ENCODE peak calls at places on chromosome 17, in four cellular contexts. G, M, T and A are unnamed samples.

GRCh38 chr17:55527520-55528118 is 16.4 kb upstream of the SMIM36 start:
- DNase-seq in G (peak), T (peak), M (peak), A (peak)

GRCh38 chr17:8494506-8495111 is 58.9 kb downstream of the NDEL1 start:
- DNase-seq in M (no peak), G (no peak), T (no peak), A (no peak)

GRCh38 chr17:72401883-72402726 is 281.3 kb downstream of the SOX9 start:
- DNase-seq in T (no peak), M (no peak), G (no peak), A (no peak)

GRCh38 chr17:50892101-50892776 is 26.1 kb upstream of the TOB1 start:
- DNase-seq in M (no peak), G (no peak), T (no peak), A (no peak)

GRCh38 chr17:75908201-75908600 is 3.5 kb upstream of the MRPL38 start:
- DNase-seq in G (no peak), M (no peak), T (no peak), A (no peak)

GRCh38 chr17:10748475-10749110 is 18.8 kb upstream of the TMEM220 start:
- DNase-seq in M (no peak), T (no peak), G (no peak), A (no peak)

GRCh38 chr17:42459983-42460300 is 1.3 kb downstream of the ATP6V0A1 start:
- DNase-seq in G (peak), M (peak), T (no peak), A (no peak)

GRCh38 chr17:29165261-29165660 is 14.9 kb downstream of the MYO18A start:
- DNase-seq in M (no peak), T (no peak), G (no peak), A (no peak)

GRCh38 chr17:48729335-48730239 is 1.0 kb upstream of the HOXB13 start:
- DNase-seq in G (no peak), T (no peak), M (no peak), A (no peak)

GRCh38 chr17:75822119-75822799 is 21.9 kb downstream of the UNC13D start:
- DNase-seq in M (no peak), G (no peak), T (peak), A (no peak)

GRCh38 chr17:59436900-59437299 is 105.4 kb downstream of the YPEL2 start:
- DNase-seq in T (peak), G (no peak), M (no peak), A (no peak)

GRCh38 chr17:71405101-71405500 is 715.7 kb upstream of the SOX9 start:
- DNase-seq in G (peak), T (no peak), M (no peak), A (no peak)

GRCh38 chr17:9982159-9982558 is 77.1 kb upstream of the RCVRN start:
- DNase-seq in T (no peak), G (peak), M (peak), A (no peak)

GRCh38 chr17:57420674-57421392 is 164.5 kb downstream of the MSI2 start:
- DNase-seq in M (no peak), T (no peak), G (no peak), A (no peak)

GRCh38 chr17:81138500-81138899 is 26.8 kb upstream of the PVALEF start:
- DNase-seq in M (no peak), T (no peak), G (no peak), A (no peak)

GRCh38 chr17:81139428-81139827 is 25.9 kb upstream of the PVALEF start:
- DNase-seq in T (no peak), M (no peak), G (no peak), A (no peak)

GRCh38 chr17:81142301-81143199 is 22.8 kb upstream of the PVALEF start:
- DNase-seq in G (peak), M (peak), T (peak), A (peak)

GRCh38 chr17:81139965-81140364 is 25.3 kb upstream of the PVALEF start:
- DNase-seq in G (no peak), T (no peak), M (no peak), A (no peak)

DNA sequence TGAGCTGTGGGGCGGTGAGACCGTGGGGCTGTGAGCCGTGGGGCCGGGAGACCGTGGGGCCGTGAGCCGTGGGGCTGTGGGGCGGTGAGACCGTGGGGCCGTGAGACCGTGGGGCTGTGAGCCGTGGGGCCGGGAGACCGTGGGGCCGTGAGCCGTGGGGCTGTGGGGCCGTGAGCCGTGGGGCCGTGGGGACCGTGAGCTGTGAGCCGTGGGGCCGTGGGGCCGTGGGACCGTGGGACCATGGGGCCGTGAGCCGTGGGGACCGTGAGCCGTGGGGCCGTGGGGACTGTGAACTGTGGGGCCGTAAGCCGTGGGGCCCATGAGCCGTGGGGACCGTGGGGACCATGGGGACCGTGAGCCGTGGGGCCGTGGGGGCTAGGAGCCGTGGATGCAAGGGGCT is 24.6 kb upstream of the PVALEF start:
- DNase-seq in M (no peak), G (no peak), T (no peak), A (no peak)
- TF ChIP-seq CTCF in M (no peak), G (no peak), T (no peak), A (no peak)

GRCh38 chr17:68248886-68249872 is 1.3 kb downstream of the AMZ2 start:
- DNase-seq in T (no peak), G (no peak), M (peak), A (no peak)
- H3K4me3 ChIP-seq in T (no peak), G (peak), M (peak), A (no peak)

DNA sequence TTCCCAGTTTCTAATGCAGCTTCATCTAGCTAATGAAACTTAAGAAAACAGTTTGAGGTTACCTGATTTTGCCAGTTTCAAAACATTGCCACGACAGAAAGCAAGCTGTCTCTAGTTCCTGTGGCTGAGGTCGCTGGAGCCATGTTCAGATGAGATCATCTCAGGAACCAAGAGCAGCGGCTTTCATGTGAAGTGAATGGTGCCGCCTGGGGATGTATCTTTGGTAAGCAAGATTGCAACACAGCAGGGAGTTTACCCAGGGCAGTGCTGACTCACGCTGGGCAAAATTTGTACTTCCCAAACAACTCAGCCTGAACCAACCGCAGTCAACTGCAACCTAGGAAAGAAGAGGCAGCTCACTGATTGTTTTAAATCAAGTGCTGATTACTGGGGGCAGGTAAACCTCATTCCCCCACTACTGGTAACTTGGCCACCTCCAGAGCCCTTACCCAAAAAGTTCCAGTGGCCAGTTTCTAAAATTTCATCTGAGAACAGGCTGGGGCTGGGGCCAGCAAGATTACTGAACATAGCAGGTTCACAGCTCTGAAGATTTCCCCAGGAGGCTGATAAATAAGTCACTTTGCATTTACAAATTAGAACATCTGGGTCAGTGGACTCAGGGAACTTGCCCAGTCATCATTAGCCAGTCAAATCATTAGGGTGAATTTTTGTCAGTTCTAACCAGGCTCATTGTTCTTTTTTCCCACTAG is at the start of gene RFFL:
- DNase-seq in G (peak), M (peak), T (peak), A (peak)
- TF ChIP-seq CTCF in G (no peak), M (no peak), T (no peak), A (no peak)

DNA sequence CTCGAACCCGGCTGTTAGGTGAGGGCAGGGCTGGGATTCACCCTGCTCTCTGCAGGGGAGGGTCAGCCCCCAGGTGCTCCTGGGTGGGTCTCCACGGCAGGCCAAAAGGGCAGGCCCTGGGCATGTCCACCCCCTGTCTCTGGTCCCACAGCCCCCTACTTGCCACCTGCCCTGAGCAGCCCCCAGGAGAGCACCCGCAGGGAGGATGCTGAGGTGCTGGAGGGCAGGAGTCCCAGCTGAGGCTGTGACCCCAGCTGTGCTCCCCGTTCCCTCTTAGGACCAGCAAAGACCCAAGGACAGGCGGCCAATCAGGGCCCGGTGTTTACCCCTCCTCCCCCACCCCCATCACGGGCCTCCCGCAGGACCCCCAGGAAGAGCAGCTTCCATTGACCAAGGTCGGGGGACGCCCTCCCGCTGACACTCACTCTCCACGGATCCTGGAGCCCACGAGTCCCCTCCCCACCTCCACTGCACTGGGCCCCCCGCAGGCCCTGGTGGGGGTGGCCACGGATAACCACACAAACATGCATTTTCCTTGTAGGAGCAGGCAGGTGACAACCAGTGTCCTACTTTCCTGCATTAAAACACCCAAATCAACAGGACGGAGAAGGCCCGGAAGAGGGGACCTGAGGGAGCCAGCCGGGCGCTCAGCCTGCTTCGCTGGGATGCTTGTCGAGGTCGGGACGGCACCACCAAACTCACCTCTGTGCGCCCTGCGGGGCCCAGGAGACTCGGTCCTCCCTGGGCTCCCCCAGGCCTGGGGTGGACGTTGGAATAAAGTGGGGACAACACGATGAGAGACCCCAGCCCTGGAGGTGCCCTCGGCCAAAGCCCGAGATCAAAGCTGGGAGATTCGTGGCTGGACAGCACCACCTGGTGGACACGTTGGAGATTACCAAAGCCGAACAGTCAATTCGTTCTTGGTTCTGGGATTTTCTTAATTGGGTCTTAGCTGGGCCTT is 22.5 kb upstream of the ENPP7 start:
- DNase-seq in G (peak), T (peak), M (peak), A (peak)
- H3K4me3 ChIP-seq in G (no peak), T (no peak), M (no peak), A (no peak)

DNA sequence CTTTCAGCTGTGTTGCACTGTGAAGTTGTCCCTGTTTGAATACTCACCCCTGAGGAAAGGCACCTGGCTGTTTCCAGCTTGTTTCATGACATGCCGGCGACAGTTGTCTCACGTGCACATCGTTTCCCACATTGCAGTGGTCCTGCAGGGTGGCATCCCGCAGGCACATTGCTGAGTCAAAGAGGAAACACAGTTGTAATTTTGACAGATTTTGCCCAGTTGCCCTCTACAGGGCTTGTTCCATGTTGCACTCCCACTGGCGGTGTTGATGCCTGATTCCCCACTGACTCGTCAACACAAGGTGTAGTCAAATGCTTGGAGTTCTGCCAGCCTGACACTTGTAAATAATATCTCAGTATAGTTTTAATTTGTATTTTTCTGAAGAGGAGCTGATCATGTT is 23.8 kb downstream of the EPN2 start:
- DNase-seq in T (no peak), M (no peak), G (peak), A (no peak)
- TF ChIP-seq CTCF in T (no peak), M (no peak), G (no peak), A (no peak)

GRCh38 chr17:73593249-73593965 is 50.8 kb downstream of the SDK2 start:
- DNase-seq in T (no peak), G (no peak), M (no peak), A (no peak)

GRCh38 chr17:73592079-73592415 is 52.2 kb downstream of the SDK2 start:
- DNase-seq in G (no peak), T (no peak), M (no peak), A (no peak)

GRCh38 chr17:73592531-73592961 is 51.7 kb downstream of the SDK2 start:
- DNase-seq in M (no peak), T (no peak), G (no peak), A (no peak)

GRCh38 chr17:73589096-73589980 is 54.9 kb downstream of the SDK2 start:
- DNase-seq in T (no peak), M (no peak), G (no peak), A (no peak)

GRCh38 chr17:73591278-73592078 is 52.8 kb downstream of the SDK2 start:
- DNase-seq in M (peak), G (no peak), T (no peak), A (no peak)
- H3K4me3 ChIP-seq in M (no peak), G (no peak), T (no peak), A (no peak)